ENCODE peak calls at places on chromosomes 2 and 18, in eight cellular contexts. U is T1000; C is posterior cingulate gyrus; Y is caudate nucleus; O is effector CD4-positive, alpha-beta T cell; B is RPMI7951; A is AML-193; D is GM19239. Z is an unnamed sample.

GRCh38 chr2:239465017-239466001 is 64.5 kb upstream of the HDAC4 start:
- DNase-seq in U (peak; percentile 11), C (peak; percentile 85), Y (peak; percentile 50), O (no peak), B (peak; percentile 73), A (no peak), D (no peak), Z (peak; percentile 93)

GRCh38 chr2:50840346-50841124 is 191.4 kb downstream of the NRXN1 start:
- DNase-seq in U (no peak), C (no peak), Y (no peak), O (no peak), B (no peak), A (no peak), D (no peak), Z (no peak)

GRCh38 chr18:37577051-37577611 is 11.5 kb upstream of the CELF4 start:
- DNase-seq in U (no peak), C (no peak), Y (no peak), O (no peak), B (no peak), A (no peak), D (no peak), Z (no peak)

GRCh38 chr2:206740800-206741199 is 22.6 kb upstream of the DYTN start:
- DNase-seq in U (no peak), C (no peak), Y (no peak), O (no peak), B (no peak), A (no peak), D (no peak), Z (no peak)

GRCh38 chr2:8494589-8494988 is 187.3 kb upstream of the ID2 start:
- DNase-seq in U (no peak), C (no peak), Y (no peak), O (no peak), B (no peak), A (no peak), D (no peak), Z (no peak)

GRCh38 chr2:150526827-150527226 is 39.4 kb upstream of the RND3 start:
- DNase-seq in U (peak; percentile 32), C (no peak), Y (no peak), O (no peak), B (peak; percentile 92), A (no peak), D (no peak), Z (peak; percentile 97)

GRCh38 chr18:44098551-44099098 is 582.1 kb upstream of the SETBP1 start:
- DNase-seq in U (no peak), C (no peak), Y (no peak), O (no peak), B (peak; percentile 29), A (peak; percentile 43), D (no peak), Z (no peak)

GRCh38 chr2:150212722-150213171 is 274.7 kb downstream of the RND3 start:
- DNase-seq in U (no peak), C (no peak), Y (no peak), O (no peak), B (peak; percentile 63), A (no peak), D (no peak), Z (no peak)

GRCh38 chr2:444937-445884 is 157.3 kb upstream of the ALKAL2 start:
- DNase-seq in U (no peak), C (no peak), Y (no peak), O (no peak), B (no peak), A (no peak), D (no peak), Z (no peak)

GRCh38 chr2:207066784-207067460 is 98.8 kb downstream of the KLF7 start:
- DNase-seq in U (no peak), C (peak; percentile 50), Y (no peak), O (no peak), B (peak; percentile 16), A (no peak), D (no peak), Z (peak; percentile 23)

GRCh38 chr2:64753384-64753783 is 99.7 kb upstream of the SERTAD2 start:
- DNase-seq in U (no peak), C (no peak), Y (no peak), O (no peak), B (no peak), A (no peak), D (no peak), Z (no peak)

GRCh38 chr2:224210495-224211472 is 171.7 kb upstream of the SERPINE2 start:
- DNase-seq in U (no peak), C (no peak), Y (peak; percentile 32), O (no peak), B (no peak), A (no peak), D (no peak), Z (no peak)

Z was measured in A172.